ENCODE peak calls at places on chromosomes 12 and 14, in seven cellular contexts. Y, P, H, C, A, X and B are unnamed samples.

GRCh38 chr12:110762891-110763290 is 20.2 kb upstream of the PPP1CC start:
- DNase-seq in Y (no peak), H (no peak), A (no peak), X (no peak), C (no peak), P (no peak), B (no peak)

GRCh38 chr14:61517861-61518802 is 177.2 kb upstream of the HIF1A start:
- DNase-seq in C (peak), Y (no peak), A (no peak), X (no peak), H (no peak), P (no peak), B (no peak)

GRCh38 chr12:89524201-89525001 is at the start of gene GALNT4:
- DNase-seq in H (peak), P (peak), Y (peak), C (peak), X (peak), A (peak), B (peak)

GRCh38 chr12:113002155-113002554 is 23.8 kb downstream of the OAS2 start:
- DNase-seq in A (no peak), Y (no peak), P (no peak), H (no peak), X (no peak), C (no peak), B (no peak)

GRCh38 chr14:70317091-70317968 is 42.2 kb downstream of the COX16 start:
- DNase-seq in A (no peak), X (no peak), P (no peak), C (no peak), H (no peak), Y (no peak), B (no peak)

GRCh38 chr14:75257241-75257640 is 21.4 kb upstream of the FOS start:
- DNase-seq in Y (no peak), X (no peak), H (no peak), A (peak), C (no peak), P (no peak), B (no peak)

GRCh38 chr12:5140190-5140589 is 96.5 kb downstream of the KCNA5 start:
- DNase-seq in C (no peak), A (no peak), X (no peak), H (no peak), P (no peak), Y (no peak), B (no peak)

GRCh38 chr14:68677901-68678300 is 115.0 kb downstream of the ZFP36L1 start:
- DNase-seq in X (no peak), P (no peak), H (no peak), Y (no peak), C (no peak), A (no peak), B (no peak)

GRCh38 chr14:96249016-96249415 is 7.0 kb upstream of the BDKRB1 start:
- DNase-seq in C (no peak), X (no peak), Y (peak), A (peak), P (no peak), H (peak), B (peak)

GRCh38 chr12:57031228-57031670 is 14.9 kb upstream of the TAC3 start:
- DNase-seq in H (no peak), A (no peak), P (no peak), Y (no peak), C (peak), X (no peak), B (no peak)

GRCh38 chr12:67137256-67137655 is 131.9 kb upstream of the CAND1 start:
- DNase-seq in C (no peak), A (no peak), X (no peak), H (no peak), Y (no peak), P (no peak), B (no peak)

GRCh38 chr12:101838628-101839323 is 8.0 kb upstream of the GNPTAB start:
- DNase-seq in C (no peak), Y (no peak), A (no peak), P (no peak), H (no peak), X (no peak), B (no peak)

GRCh38 chr14:102789349-102789748 is 12.1 kb downstream of the TRAF3 start:
- DNase-seq in Y (no peak), P (no peak), A (no peak), H (no peak), C (no peak), X (no peak), B (no peak)

GRCh38 chr12:90129369-90130030 is 420.9 kb upstream of the ATP2B1 start:
- DNase-seq in Y (no peak), C (no peak), P (no peak), H (no peak), X (no peak), A (no peak), B (no peak)

GRCh38 chr12:98869886-98870285 is 224.8 kb downstream of the APAF1 start:
- DNase-seq in P (no peak), Y (no peak), X (no peak), A (no peak), C (no peak), H (no peak), B (no peak)